ENCODE peak calls at places on chromosomes 3 and 15, in nine cellular contexts. B is psoas muscle; J is amygdala; W is lung; P is HEK293T; H is NCI-H460; S is activated CD4-positive, alpha-beta T cell treated with anti-CD3 and anti-CD28 coated beads, Interleukin-2, amount 50 U/mL, for 1 hour; T is endothelial cell of umbilical vein; K is tibial artery. A is an unnamed sample.

GRCh38 chr15:79640206-79640605 is 208.1 kb downstream of the MINAR1 start:
- DNase-seq in B (no peak), J (no peak), W (no peak), P (no peak), H (no peak), S (no peak), T (peak), K (no peak), A (no peak)

GRCh38 chr15:74396146-74396438 is 28.6 kb upstream of the CYP11A1 start:
- DNase-seq in B (no peak), J (no peak), W (no peak), P (no peak), H (no peak), S (no peak), T (no peak), K (no peak), A (no peak)

GRCh38 chr3:69353492-69353891 is 32.4 kb downstream of the FRMD4B start:
- DNase-seq in B (no peak), J (no peak), W (no peak), P (no peak), H (no peak), S (no peak), T (peak), K (no peak), A (no peak)

GRCh38 chr15:94671845-94672524 is 440.6 kb downstream of the MCTP2 start:
- DNase-seq in B (no peak), J (peak), W (no peak), P (peak), H (no peak), S (no peak), T (peak), K (no peak), A (no peak)

GRCh38 chr15:52018244-52018643 is 775 bp upstream of the MAPK6 start:
- DNase-seq in B (no peak), J (no peak), W (no peak), P (no peak), H (no peak), S (no peak), T (no peak), K (no peak), A (no peak)

GRCh38 chr15:70062321-70062956 is 35.3 kb downstream of the TLE3 start:
- DNase-seq in B (peak), J (peak), W (peak), P (peak), H (no peak), S (no peak), T (peak), K (peak), A (no peak)

GRCh38 chr15:40756938-40757337 is 1.9 kb upstream of the RMDN3 start:
- DNase-seq in B (peak), J (no peak), W (no peak), P (no peak), H (no peak), S (no peak), T (no peak), K (no peak), A (no peak)

GRCh38 chr3:21013566-21013965 is 737.4 kb downstream of the ZNF385D start:
- DNase-seq in B (no peak), J (no peak), W (no peak), P (no peak), H (no peak), S (no peak), T (no peak), K (no peak), A (no peak)

GRCh38 chr15:64635486-64635815 is 139.9 kb downstream of the RBPMS2 start:
- DNase-seq in B (no peak), J (no peak), W (peak), P (no peak), H (no peak), S (no peak), T (peak), K (no peak), A (no peak)

A was measured in MM.1S.